ENCODE peak calls at places on chromosomes 6 and 20, in five cellular contexts. One of them, this sample, is unnamed.

GRCh38 chr20:46050444-46050843 is 21.4 kb downstream of the SLC12A5 start:
- DNase-seq in BE2C: no peak
- DNase-seq in fibroblast of lung: no peak
- DNase-seq in right atrium auricular region: no peak
- DNase-seq in AG10803: no peak
- DNase-seq in this sample: no peak

GRCh38 chr6:144657691-144658090 is 372.6 kb downstream of the UTRN start:
- DNase-seq in fibroblast of lung: peak; percentile 21
- DNase-seq in AG10803: no peak
- DNase-seq in BE2C: no peak
- DNase-seq in right atrium auricular region: no peak
- DNase-seq in this sample: no peak

GRCh38 chr6:135568366-135568765 is 70.8 kb upstream of the AHI1 start:
- DNase-seq in BE2C: no peak
- DNase-seq in AG10803: peak; percentile 41
- DNase-seq in right atrium auricular region: no peak
- DNase-seq in fibroblast of lung: peak; percentile 97
- DNase-seq in this sample: peak; percentile 64

GRCh38 chr6:119720160-119720559 is 370.6 kb upstream of the MAN1A1 start:
- DNase-seq in AG10803: peak; percentile 6
- DNase-seq in right atrium auricular region: no peak
- DNase-seq in fibroblast of lung: no peak
- DNase-seq in BE2C: no peak
- DNase-seq in this sample: no peak

GRCh38 chr6:129889580-129889979 is 28.5 kb upstream of the TMEM244 start:
- DNase-seq in AG10803: peak; percentile 74
- DNase-seq in right atrium auricular region: no peak
- DNase-seq in BE2C: no peak
- DNase-seq in fibroblast of lung: peak; percentile 89
- DNase-seq in this sample: no peak

GRCh38 chr6:139354177-139354576 is 20.3 kb downstream of the CITED2 start:
- DNase-seq in fibroblast of lung: no peak
- DNase-seq in BE2C: no peak
- DNase-seq in right atrium auricular region: no peak
- DNase-seq in AG10803: no peak
- DNase-seq in this sample: no peak

GRCh38 chr6:7260291-7261029 is 52.5 kb downstream of the SSR1 start:
- DNase-seq in AG10803: no peak
- DNase-seq in right atrium auricular region: no peak
- DNase-seq in BE2C: no peak
- DNase-seq in fibroblast of lung: no peak
- DNase-seq in this sample: no peak

GRCh38 chr6:158660331-158660730 is 10.5 kb downstream of the SYTL3 start:
- DNase-seq in BE2C: no peak
- DNase-seq in right atrium auricular region: no peak
- DNase-seq in fibroblast of lung: no peak
- DNase-seq in AG10803: peak; percentile 18
- DNase-seq in this sample: peak; percentile 59

GRCh38 chr6:123091091-123091895 is 95.3 kb downstream of the CLVS2 start:
- DNase-seq in AG10803: no peak
- DNase-seq in right atrium auricular region: no peak
- DNase-seq in fibroblast of lung: peak; percentile 36
- DNase-seq in BE2C: no peak
- DNase-seq in this sample: no peak

GRCh38 chr6:52554684-52555280 is 22.1 kb downstream of the TRAM2 start:
- DNase-seq in fibroblast of lung: peak; percentile 59
- DNase-seq in BE2C: no peak
- DNase-seq in AG10803: no peak
- DNase-seq in right atrium auricular region: no peak
- DNase-seq in this sample: no peak

GRCh38 chr6:22647671-22648070 is 78.3 kb downstream of the HDGFL1 start:
- DNase-seq in fibroblast of lung: no peak
- DNase-seq in BE2C: no peak
- DNase-seq in right atrium auricular region: no peak
- DNase-seq in AG10803: no peak
- DNase-seq in this sample: no peak
- TF ChIP-seq CTCF in fibroblast of lung: no peak
- TF ChIP-seq CTCF in BE2C: no peak
- TF ChIP-seq CTCF in right atrium auricular region: no peak
- TF ChIP-seq CTCF in AG10803: no peak
- TF ChIP-seq CTCF in this sample: no peak

GRCh38 chr20:16860914-16861313 is 112.8 kb downstream of the OTOR start:
- DNase-seq in fibroblast of lung: no peak
- DNase-seq in AG10803: no peak
- DNase-seq in BE2C: no peak
- DNase-seq in right atrium auricular region: no peak
- DNase-seq in this sample: no peak
- H3K4me3 ChIP-seq in fibroblast of lung: no peak overlapping the region
- H3K4me3 ChIP-seq in AG10803: no peak overlapping the region
- H3K4me3 ChIP-seq in BE2C: no peak overlapping the region
- H3K4me3 ChIP-seq in right atrium auricular region: no peak overlapping the region
- H3K4me3 ChIP-seq in this sample: no peak overlapping the region

GRCh38 chr6:28000351-28001045 is 43.5 kb downstream of the OR2B6 start:
- DNase-seq in right atrium auricular region: no peak
- DNase-seq in fibroblast of lung: no peak
- DNase-seq in AG10803: no peak
- DNase-seq in BE2C: no peak
- DNase-seq in this sample: no peak
- TF ChIP-seq CTCF in right atrium auricular region: no peak
- TF ChIP-seq CTCF in fibroblast of lung: no peak
- TF ChIP-seq CTCF in AG10803: no peak
- TF ChIP-seq CTCF in BE2C: no peak
- TF ChIP-seq CTCF in this sample: no peak

GRCh38 chr20:57395111-57395959 is 4.1 kb downstream of the RBM38 start:
- DNase-seq in right atrium auricular region: peak; percentile 88
- DNase-seq in BE2C: no peak
- DNase-seq in fibroblast of lung: peak; percentile 88
- DNase-seq in AG10803: peak; percentile 66
- DNase-seq in this sample: no peak
- H3K4me3 ChIP-seq in right atrium auricular region: peak overlapping the region; percentile 79
- H3K4me3 ChIP-seq in BE2C: no peak overlapping the region
- H3K4me3 ChIP-seq in fibroblast of lung: no peak overlapping the region
- H3K4me3 ChIP-seq in AG10803: no peak overlapping the region
- H3K4me3 ChIP-seq in this sample: no peak overlapping the region

GRCh38 chr20:51577432-51578144 is 35.1 kb upstream of the NFATC2 start:
- DNase-seq in fibroblast of lung: no peak
- DNase-seq in right atrium auricular region: no peak
- DNase-seq in BE2C: no peak
- DNase-seq in AG10803: no peak
- DNase-seq in this sample: no peak
- TF ChIP-seq CTCF in fibroblast of lung: no peak
- TF ChIP-seq CTCF in right atrium auricular region: no peak
- TF ChIP-seq CTCF in BE2C: no peak
- TF ChIP-seq CTCF in AG10803: no peak
- TF ChIP-seq CTCF in this sample: no peak

DNA sequence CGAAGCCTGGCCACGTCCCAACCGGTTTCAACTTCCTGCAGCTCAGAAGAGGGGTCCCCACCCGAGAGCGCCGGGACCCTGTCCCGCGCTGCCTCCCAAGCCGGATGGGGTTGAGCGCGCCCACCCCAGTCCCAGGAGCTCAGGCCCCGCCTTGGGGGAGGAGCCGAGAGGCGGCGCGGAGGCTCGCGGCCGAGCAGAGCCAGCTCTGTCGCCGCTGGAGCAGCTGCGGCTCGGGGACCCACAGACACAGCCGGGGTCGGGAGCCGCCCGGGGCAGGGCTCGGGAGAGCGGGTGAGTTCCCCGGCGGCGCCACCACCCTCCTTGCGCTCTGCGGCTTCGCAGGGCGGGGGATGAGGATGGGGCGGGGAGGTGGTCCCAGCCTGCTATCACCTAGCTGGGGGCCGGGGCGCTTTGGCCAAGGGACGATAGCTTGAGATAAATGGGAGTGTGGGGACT is at the start of gene PPP1R16B:
- DNase-seq in right atrium auricular region: no peak
- DNase-seq in fibroblast of lung: no peak
- DNase-seq in AG10803: no peak
- DNase-seq in BE2C: peak; percentile 90
- DNase-seq in this sample: peak; percentile 86
- H3K4me3 ChIP-seq in right atrium auricular region: peak within 1 kb of the TSS; percentile 70
- H3K4me3 ChIP-seq in fibroblast of lung: no peak within 1 kb of the TSS
- H3K4me3 ChIP-seq in AG10803: peak within 1 kb of the TSS; percentile 34
- H3K4me3 ChIP-seq in BE2C: peak within 1 kb of the TSS; percentile 89
- H3K4me3 ChIP-seq in this sample: peak within 1 kb of the TSS; percentile 97

GRCh38 chr20:23135449-23136447 is 49.6 kb upstream of the CD93 start:
- DNase-seq in BE2C: no peak
- DNase-seq in AG10803: no peak
- DNase-seq in right atrium auricular region: no peak
- DNase-seq in fibroblast of lung: no peak
- DNase-seq in this sample: no peak

GRCh38 chr20:23139524-23139923 is 53.4 kb upstream of the CD93 start:
- DNase-seq in right atrium auricular region: no peak
- DNase-seq in fibroblast of lung: no peak
- DNase-seq in AG10803: no peak
- DNase-seq in BE2C: no peak
- DNase-seq in this sample: no peak

GRCh38 chr20:23138226-23138625 is 52.1 kb upstream of the CD93 start:
- DNase-seq in AG10803: no peak
- DNase-seq in right atrium auricular region: no peak
- DNase-seq in BE2C: no peak
- DNase-seq in fibroblast of lung: no peak
- DNase-seq in this sample: no peak

GRCh38 chr20:23138682-23139081 is 52.6 kb upstream of the CD93 start:
- DNase-seq in fibroblast of lung: no peak
- DNase-seq in right atrium auricular region: no peak
- DNase-seq in AG10803: no peak
- DNase-seq in BE2C: no peak
- DNase-seq in this sample: no peak

GRCh38 chr20:23136893-23137745 is 51.0 kb upstream of the CD93 start:
- DNase-seq in AG10803: no peak
- DNase-seq in BE2C: no peak
- DNase-seq in right atrium auricular region: no peak
- DNase-seq in fibroblast of lung: peak; percentile 39
- DNase-seq in this sample: no peak
- TF ChIP-seq CTCF in AG10803: no peak
- TF ChIP-seq CTCF in BE2C: no peak
- TF ChIP-seq CTCF in right atrium auricular region: no peak
- TF ChIP-seq CTCF in fibroblast of lung: no peak
- TF ChIP-seq CTCF in this sample: no peak

GRCh38 chr20:43825635-43826034 is 89.0 kb upstream of the TOX2 start:
- DNase-seq in AG10803: no peak
- DNase-seq in right atrium auricular region: no peak
- DNase-seq in fibroblast of lung: no peak
- DNase-seq in BE2C: peak; percentile 66
- DNase-seq in this sample: peak; percentile 78
- H3K4me3 ChIP-seq in AG10803: no peak overlapping the region
- H3K4me3 ChIP-seq in right atrium auricular region: no peak overlapping the region
- H3K4me3 ChIP-seq in fibroblast of lung: no peak overlapping the region
- H3K4me3 ChIP-seq in BE2C: no peak overlapping the region
- H3K4me3 ChIP-seq in this sample: no peak overlapping the region

DNA sequence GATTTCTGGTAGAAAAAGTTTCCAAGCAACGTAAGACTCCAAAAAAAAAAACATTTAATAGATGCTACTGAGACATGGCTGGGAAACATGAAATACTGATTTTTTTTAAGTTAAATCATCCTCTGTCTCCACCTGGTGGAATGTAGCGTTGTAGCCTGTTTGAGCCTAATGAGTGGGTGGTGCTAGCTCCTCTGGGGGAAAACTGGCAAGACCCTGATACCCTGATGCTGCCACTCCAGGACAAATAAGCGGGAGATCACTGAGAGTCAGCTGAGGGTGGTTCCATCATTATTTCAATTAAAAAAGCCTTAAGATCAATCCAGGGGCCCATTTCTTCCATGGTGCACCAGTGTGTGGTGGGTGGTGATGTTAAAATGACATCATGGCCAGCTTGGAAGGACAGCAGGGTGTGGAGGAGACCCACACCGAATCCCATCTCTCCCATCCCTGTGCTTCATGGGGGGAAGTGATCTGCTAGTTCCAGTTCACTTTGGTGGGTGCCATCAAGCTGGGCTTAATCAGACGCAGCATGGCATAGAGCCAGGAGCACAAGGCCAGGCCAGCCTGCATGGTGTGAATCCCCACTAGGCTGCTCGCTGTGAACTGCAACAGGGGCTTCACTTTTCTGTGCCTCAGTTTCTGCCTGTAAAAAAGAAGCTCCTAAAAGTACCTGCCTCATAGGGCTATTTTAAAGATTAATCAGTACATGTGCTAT is 12.8 kb upstream of the MRPS10 start:
- DNase-seq in right atrium auricular region: no peak
- DNase-seq in fibroblast of lung: no peak
- DNase-seq in AG10803: no peak
- DNase-seq in BE2C: peak; percentile 38
- DNase-seq in this sample: no peak
- TF ChIP-seq CTCF in right atrium auricular region: no peak
- TF ChIP-seq CTCF in fibroblast of lung: peak; percentile 46
- TF ChIP-seq CTCF in AG10803: peak; percentile 39
- TF ChIP-seq CTCF in BE2C: peak; percentile 44
- TF ChIP-seq CTCF in this sample: peak; percentile 32

GRCh38 chr6:118705799-118706481 is 54.5 kb upstream of the CEP85L start:
- DNase-seq in AG10803: peak; percentile 82
- DNase-seq in fibroblast of lung: peak; percentile 92
- DNase-seq in BE2C: no peak
- DNase-seq in right atrium auricular region: no peak
- DNase-seq in this sample: peak; percentile 58
- H3K4me3 ChIP-seq in AG10803: peak overlapping the region; percentile 43
- H3K4me3 ChIP-seq in fibroblast of lung: peak overlapping the region; percentile 11
- H3K4me3 ChIP-seq in BE2C: no peak overlapping the region
- H3K4me3 ChIP-seq in right atrium auricular region: no peak overlapping the region
- H3K4me3 ChIP-seq in this sample: peak overlapping the region; percentile 57